ENCODE peak calls at places on chromosomes 7 and 10, in four cellular contexts. G is H9, F is NCI-H2029 treated with DMSO at 0.1 percent for 48 hours, K is fibroblast of pulmonary artery. T is an unnamed sample.

GRCh38 chr10:35600193-35600592 is 4.9 kb upstream of the GJD4 start:
- DNase-seq in F (no peak), G (no peak), K (peak; percentile 16), T (no peak)

GRCh38 chr10:52755297-52756062 is 17.1 kb downstream of the MBL2 start:
- DNase-seq in K (peak; percentile 87), F (no peak), G (no peak), T (peak; percentile 68)

GRCh38 chr7:192035-192649 is at the start of gene FAM20C:
- DNase-seq in F (no peak), K (peak; percentile 83), G (peak; percentile 55), T (peak; percentile 80)

GRCh38 chr7:354597-355470 is 64.9 kb downstream of the FOXL3 start:
- DNase-seq in G (no peak), F (no peak), K (no peak), T (no peak)

GRCh38 chr10:77844713-77845454 is 81.7 kb downstream of the DLG5 start:
- DNase-seq in K (peak; percentile 57), F (no peak), G (peak; percentile 54), T (peak; percentile 87)

GRCh38 chr7:142445019-142445686 is 187.3 kb upstream of the PRSS58 start:
- DNase-seq in G (peak; percentile 75), K (no peak), F (no peak), T (no peak)

GRCh38 chr10:74898201-74898976 is 72.0 kb downstream of the KAT6B start:
- DNase-seq in G (no peak), K (no peak), F (no peak), T (no peak)

GRCh38 chr7:108079291-108080057 is 50.7 kb downstream of the LAMB4 start:
- DNase-seq in G (no peak), K (peak; percentile 91), F (no peak), T (peak; percentile 93)

GRCh38 chr10:70928140-70928539 is 39.8 kb upstream of the PCBD1 start:
- DNase-seq in K (no peak), G (no peak), F (no peak), T (peak; percentile 8)

GRCh38 chr7:137933270-137934017 is 68.4 kb downstream of the CREB3L2 start:
- DNase-seq in K (peak; percentile 42), F (no peak), G (no peak), T (peak; percentile 82)

GRCh38 chr7:73473636-73474035 is 40.1 kb downstream of the FZD9 start:
- DNase-seq in F (no peak), K (no peak), G (no peak), T (no peak)

GRCh38 chr7:152520861-152521302 is 85.1 kb upstream of the KMT2C start:
- DNase-seq in K (no peak), G (no peak), F (no peak), T (no peak)

GRCh38 chr10:92756233-92757065 is 66.7 kb downstream of the HHEX start:
- DNase-seq in G (no peak), F (peak; percentile 29), K (peak; percentile 31), T (no peak)

GRCh38 chr7:64874114-64874513 is 29.0 kb upstream of the ZNF273 start:
- DNase-seq in K (no peak), F (peak; percentile 75), G (no peak), T (peak; percentile 30)

GRCh38 chr7:7219216-7219615 is 36.9 kb downstream of the C1GALT1 start:
- DNase-seq in K (peak; percentile 60), F (no peak), G (no peak), T (no peak)

GRCh38 chr10:58622286-58622685 is 109.6 kb downstream of the BICC1 start:
- DNase-seq in G (no peak), F (no peak), K (no peak), T (peak; percentile 44)

GRCh38 chr10:8042032-8042863 is 12.2 kb upstream of the GATA3 start:
- DNase-seq in G (no peak), F (no peak), K (no peak), T (no peak)

GRCh38 chr7:69564454-69565417 is 33.5 kb upstream of the AUTS2 start:
- DNase-seq in F (peak; percentile 78), K (peak; percentile 62), G (peak; percentile 13), T (peak; percentile 36)

GRCh38 chr10:22103701-22104100 is 100.2 kb upstream of the DNAJC1 start:
- DNase-seq in G (no peak), K (peak; percentile 23), F (no peak), T (no peak)

GRCh38 chr10:95683966-95684365 is 9.8 kb downstream of the TCTN3 start:
- DNase-seq in K (no peak), G (no peak), F (no peak), T (no peak)

GRCh38 chr7:87156709-87157108 is 4.5 kb downstream of the DMTF1 start:
- DNase-seq in G (no peak), F (no peak), K (no peak), T (peak; percentile 45)

GRCh38 chr10:124049484-124049883 is 43.9 kb downstream of the CHST15 start:
- DNase-seq in F (no peak), K (no peak), G (no peak), T (peak; percentile 45)

GRCh38 chr7:138882249-138882648 is 84.3 kb upstream of the ATP6V0A4 start:
- DNase-seq in G (no peak), F (no peak), K (no peak), T (no peak)

GRCh38 chr10:3889961-3890522 is 105.0 kb upstream of the KLF6 start:
- DNase-seq in F (no peak), K (peak; percentile 80), G (no peak), T (peak; percentile 95)

GRCh38 chr7:3805151-3805550 is 504.1 kb downstream of the SDK1 start:
- DNase-seq in K (peak; percentile 71), G (no peak), F (no peak), T (peak; percentile 68)

GRCh38 chr7:17405786-17406185 is 107.3 kb downstream of the AHR start:
- DNase-seq in G (no peak), F (no peak), K (peak; percentile 96), T (peak; percentile 97)

GRCh38 chr7:106767498-106768323 is 97.4 kb upstream of the PIK3CG start:
- DNase-seq in K (peak; percentile 37), F (no peak), G (no peak), T (peak; percentile 35)

GRCh38 chr10:67837519-67838314 is at the start of gene DNAJC12:
- DNase-seq in F (peak; percentile 75), K (peak; percentile 82), G (no peak), T (peak; percentile 59)

T was measured in astrocyte.